ENCODE peak calls at places on chromosome 10, in ten cellular contexts. W, K, V, U, X, B, C, H, F and J are unnamed samples.

GRCh38 chr10:2798340-2798739 is 269.0 kb upstream of the PFKP start:
- DNase-seq in V (no peak), B (no peak), W (no peak), C (no peak), X (no peak), F (no peak), H (no peak), K (no peak), U (no peak), J (no peak)

GRCh38 chr10:79055100-79055782 is 13.5 kb upstream of the ZMIZ1 start:
- DNase-seq in F (no peak), H (no peak), X (no peak), V (no peak), U (no peak), K (no peak), W (no peak), C (no peak), B (no peak), J (no peak)

GRCh38 chr10:24790599-24790998 is 66.9 kb upstream of the ARHGAP21 start:
- DNase-seq in V (no peak), C (no peak), K (no peak), B (no peak), X (no peak), H (no peak), F (no peak), W (no peak), U (no peak), J (no peak)

GRCh38 chr10:114719311-114719710 is 61.2 kb upstream of the ABLIM1 start:
- DNase-seq in W (no peak), K (peak), B (no peak), F (peak), U (no peak), C (no peak), H (peak), V (no peak), X (no peak), J (no peak)

GRCh38 chr10:24344279-24344678 is 135.3 kb downstream of the KIAA1217 start:
- DNase-seq in U (no peak), B (no peak), H (no peak), K (no peak), W (no peak), C (no peak), V (no peak), F (no peak), X (no peak), J (no peak)

GRCh38 chr10:78973901-78974408 is 94.8 kb upstream of the ZMIZ1 start:
- DNase-seq in C (peak), W (peak), H (peak), K (peak), B (peak), U (peak), F (no peak), V (peak), X (no peak), J (peak)

GRCh38 chr10:88216976-88217375 is 353.6 kb downstream of the PTEN start:
- DNase-seq in W (no peak), H (no peak), U (no peak), X (no peak), C (no peak), K (no peak), V (no peak), B (peak), F (peak), J (peak)

GRCh38 chr10:24866615-24867583 is 85.5 kb downstream of the PRTFDC1 start:
- DNase-seq in B (peak), F (peak), C (peak), K (peak), U (no peak), H (peak), V (peak), X (peak), W (peak), J (no peak)

GRCh38 chr10:15370212-15370740 is 813 bp downstream of the FAM171A1 start:
- DNase-seq in X (peak), V (no peak), H (no peak), W (peak), F (peak), U (no peak), K (peak), B (peak), C (peak), J (peak)

GRCh38 chr10:51097546-51097945 is 23.3 kb downstream of the PRKG1 start:
- DNase-seq in C (no peak), W (no peak), V (no peak), X (no peak), H (no peak), B (no peak), U (no peak), K (no peak), F (no peak), J (no peak)

GRCh38 chr10:71805776-71806705 is 32.7 kb upstream of the VSIR start:
- DNase-seq in K (peak), X (no peak), F (peak), H (peak), C (no peak), B (peak), V (no peak), U (peak), W (no peak), J (peak)

GRCh38 chr10:62027841-62028501 is 126.5 kb downstream of the ARID5B start:
- DNase-seq in U (no peak), F (no peak), H (no peak), B (no peak), W (no peak), C (no peak), X (no peak), V (no peak), K (no peak), J (no peak)

GRCh38 chr10:1545524-1545923 is 191.8 kb downstream of the ADARB2 start:
- DNase-seq in H (no peak), V (no peak), U (no peak), K (no peak), C (no peak), F (no peak), W (no peak), X (no peak), B (no peak), J (no peak)

GRCh38 chr10:79269443-79269842 is 77.8 kb upstream of the PPIF start:
- DNase-seq in W (no peak), C (no peak), U (no peak), V (no peak), F (no peak), K (no peak), X (no peak), H (no peak), B (no peak), J (no peak)

DNA sequence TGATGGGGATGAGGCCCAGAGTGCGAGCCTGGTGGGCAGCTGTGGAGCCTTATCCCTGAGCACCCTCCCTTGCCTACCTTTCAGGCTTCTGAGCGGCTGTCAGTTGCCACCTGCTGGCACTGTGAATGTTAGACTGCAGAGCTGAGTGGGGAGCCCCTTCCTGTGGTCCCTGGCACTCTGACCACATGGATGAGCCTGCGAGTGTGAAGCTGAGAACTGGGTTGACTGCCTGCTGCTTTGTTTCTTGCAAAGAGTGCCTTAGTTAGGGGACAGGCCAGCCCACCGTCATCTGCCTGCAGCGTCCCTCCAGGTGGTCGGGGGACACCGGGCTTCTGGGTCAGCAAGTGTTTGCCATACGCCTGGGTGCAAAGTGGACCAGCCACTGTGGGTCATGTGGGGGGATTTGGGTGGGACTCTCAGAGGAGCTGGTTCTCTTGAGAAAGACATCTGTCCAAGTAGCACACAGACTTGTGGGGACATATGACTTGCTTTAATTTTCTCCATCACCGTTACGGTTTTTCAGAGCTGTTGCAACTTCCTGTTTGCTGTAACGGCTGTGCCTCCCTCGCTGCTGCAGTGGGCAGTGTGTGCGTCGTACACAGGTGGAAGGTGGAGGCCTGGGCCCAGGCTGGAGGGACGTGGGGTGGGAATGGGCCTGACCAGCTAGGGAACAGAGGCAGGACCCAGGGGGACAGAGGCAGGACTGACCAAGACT is 13.7 kb downstream of the INPP5A start:
- DNase-seq in H (no peak), F (no peak), W (no peak), K (no peak), U (no peak), B (no peak), C (no peak), V (no peak), X (no peak), J (peak)
- TF ChIP-seq POLR2A in H (no peak), F (no peak), W (no peak), K (no peak), U (no peak), B (no peak), C (no peak), V (no peak), X (no peak), J (no peak)

GRCh38 chr10:76195990-76196389 is 764.6 kb downstream of the LRMDA start:
- DNase-seq in F (no peak), C (no peak), K (no peak), B (no peak), V (no peak), H (no peak), X (no peak), U (no peak), W (no peak), J (no peak)
- TF ChIP-seq POLR2A in F (no peak), C (no peak), K (no peak), B (no peak), V (no peak), H (no peak), X (no peak), U (no peak), W (no peak), J (no peak)

DNA sequence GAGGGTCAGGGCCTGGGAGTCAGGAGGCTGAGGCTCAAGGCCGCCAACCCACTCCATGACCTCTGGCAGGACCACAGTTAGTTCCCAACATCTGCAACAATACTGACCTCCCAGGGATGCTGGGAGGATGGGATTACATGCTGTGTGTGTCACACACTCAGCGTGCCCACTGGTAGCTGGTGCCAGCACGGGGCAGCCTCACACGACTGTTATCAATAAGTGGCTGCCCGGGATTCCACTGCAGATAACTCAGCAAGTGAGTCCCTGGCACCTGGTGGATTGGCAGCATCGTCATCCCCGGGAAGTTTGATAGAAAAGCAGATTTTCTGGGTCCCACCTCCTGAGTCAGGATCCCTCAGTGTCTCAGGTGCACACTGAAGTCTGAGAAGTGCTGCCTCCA is 110.3 kb downstream of the SLIT1 start:
- DNase-seq in W (no peak), V (no peak), K (no peak), F (no peak), H (peak), B (no peak), C (no peak), U (no peak), X (no peak), J (no peak)
- TF ChIP-seq POLR2A in W (no peak), V (no peak), K (no peak), F (no peak), H (no peak), B (no peak), C (no peak), U (no peak), X (no peak), J (no peak)

DNA sequence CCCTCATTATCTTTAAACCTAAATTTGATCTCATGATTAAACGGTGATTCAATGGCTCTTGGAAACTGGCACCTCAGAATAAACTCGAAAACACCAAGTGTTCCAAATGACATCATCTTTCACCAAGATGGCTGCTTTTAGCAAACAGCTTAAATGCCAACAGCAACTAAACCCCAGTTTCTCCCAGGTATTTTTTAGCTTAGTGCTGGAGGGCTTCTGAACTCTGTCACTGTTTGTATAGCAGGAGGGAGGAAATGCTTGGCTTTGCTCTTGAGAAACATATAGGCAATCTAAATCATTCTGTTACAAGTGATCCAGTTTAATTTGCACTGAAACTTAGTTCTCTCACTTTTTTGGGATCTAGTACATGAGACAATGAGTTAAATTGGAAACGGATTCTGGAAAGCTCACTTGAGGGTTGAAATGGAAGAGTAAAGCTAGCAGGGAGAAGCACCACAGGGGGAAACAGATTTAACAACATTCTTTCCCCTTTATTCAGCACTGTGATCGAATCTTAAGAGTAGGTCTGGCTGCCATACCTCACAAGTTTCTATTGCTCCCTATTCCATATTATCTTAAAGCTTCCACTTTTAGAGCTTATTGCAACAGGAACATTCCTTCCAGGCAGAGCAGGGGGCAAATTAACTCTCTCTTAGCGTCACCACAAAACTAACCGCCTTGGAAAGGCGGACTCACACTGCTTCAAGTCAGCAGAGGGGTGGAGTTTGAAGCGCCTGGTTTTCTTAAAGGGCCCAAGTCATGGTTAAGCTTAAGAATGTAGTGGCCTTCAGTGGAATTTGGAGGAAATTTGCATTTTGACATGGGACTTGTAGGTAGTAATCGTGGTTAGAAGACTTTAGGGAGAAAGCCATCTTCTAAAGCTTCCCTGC is 1.8 kb upstream of the CCDC6 start:
- DNase-seq in W (peak), F (peak), K (peak), B (peak), U (peak), V (peak), H (peak), C (peak), X (peak), J (peak)
- TF ChIP-seq POLR2A in W (peak), F (peak), K (peak), B (no peak), U (peak), V (peak), H (peak), C (peak), X (peak), J (peak)

GRCh38 chr10:80900661-80901060 is 363.0 kb downstream of the SH2D4B start:
- DNase-seq in C (no peak), F (no peak), X (no peak), U (no peak), V (no peak), B (no peak), H (no peak), W (no peak), K (no peak), J (no peak)
- TF ChIP-seq POLR2A in C (no peak), F (no peak), X (no peak), U (no peak), V (no peak), B (no peak), H (no peak), W (no peak), K (no peak), J (no peak)

GRCh38 chr10:7410800-7411670 is at the start of gene SFMBT2:
- DNase-seq in B (peak), W (peak), X (peak), U (no peak), C (peak), V (no peak), H (peak), F (peak), K (peak), J (peak)
- TF ChIP-seq POLR2A in B (no peak), W (peak), X (no peak), U (no peak), C (peak), V (peak), H (no peak), F (no peak), K (no peak), J (no peak)

GRCh38 chr10:125719173-125720001 is at the start of gene EDRF1:
- DNase-seq in C (peak), B (peak), H (peak), W (peak), X (peak), V (peak), K (peak), U (peak), F (peak), J (peak)
- TF ChIP-seq POLR2A in C (peak), B (no peak), H (peak), W (peak), X (peak), V (peak), K (peak), U (peak), F (peak), J (peak)

DNA sequence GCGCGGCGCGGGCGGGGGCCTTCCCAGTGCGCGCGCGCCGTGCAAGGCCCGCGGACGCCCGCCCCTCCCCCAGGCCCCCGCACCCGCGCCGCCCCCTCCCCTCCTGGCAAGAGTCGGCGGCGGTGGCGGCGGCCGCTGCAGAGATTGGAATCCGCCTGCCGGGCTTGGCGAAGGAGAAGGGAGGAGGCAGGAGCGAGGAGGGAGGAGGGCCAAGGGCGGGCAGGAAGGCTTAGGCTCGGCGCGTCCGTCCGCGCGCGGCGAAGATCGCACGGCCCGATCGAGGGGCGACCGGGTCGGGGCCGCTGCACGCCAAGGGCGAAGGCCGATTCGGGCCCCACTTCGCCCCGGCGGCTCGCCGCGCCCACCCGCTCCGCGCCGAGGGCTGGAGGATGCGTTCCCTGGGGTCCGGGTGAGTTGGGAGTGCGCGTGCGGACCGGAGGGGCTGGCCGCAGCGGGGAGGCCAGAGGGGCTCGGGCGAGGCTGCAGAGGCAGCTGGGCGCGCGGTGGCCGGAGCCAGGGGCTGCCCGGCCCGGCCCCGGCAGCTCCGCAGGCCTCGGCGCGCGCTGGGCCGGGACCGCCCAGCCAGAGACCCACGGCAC is at the start of gene BMPR1A:
- DNase-seq in C (peak), K (peak), U (no peak), H (no peak), W (no peak), B (no peak), V (no peak), F (no peak), X (no peak), J (no peak)
- TF ChIP-seq POLR2A in C (no peak), K (no peak), U (no peak), H (no peak), W (no peak), B (no peak), V (no peak), F (no peak), X (no peak), J (no peak)

DNA sequence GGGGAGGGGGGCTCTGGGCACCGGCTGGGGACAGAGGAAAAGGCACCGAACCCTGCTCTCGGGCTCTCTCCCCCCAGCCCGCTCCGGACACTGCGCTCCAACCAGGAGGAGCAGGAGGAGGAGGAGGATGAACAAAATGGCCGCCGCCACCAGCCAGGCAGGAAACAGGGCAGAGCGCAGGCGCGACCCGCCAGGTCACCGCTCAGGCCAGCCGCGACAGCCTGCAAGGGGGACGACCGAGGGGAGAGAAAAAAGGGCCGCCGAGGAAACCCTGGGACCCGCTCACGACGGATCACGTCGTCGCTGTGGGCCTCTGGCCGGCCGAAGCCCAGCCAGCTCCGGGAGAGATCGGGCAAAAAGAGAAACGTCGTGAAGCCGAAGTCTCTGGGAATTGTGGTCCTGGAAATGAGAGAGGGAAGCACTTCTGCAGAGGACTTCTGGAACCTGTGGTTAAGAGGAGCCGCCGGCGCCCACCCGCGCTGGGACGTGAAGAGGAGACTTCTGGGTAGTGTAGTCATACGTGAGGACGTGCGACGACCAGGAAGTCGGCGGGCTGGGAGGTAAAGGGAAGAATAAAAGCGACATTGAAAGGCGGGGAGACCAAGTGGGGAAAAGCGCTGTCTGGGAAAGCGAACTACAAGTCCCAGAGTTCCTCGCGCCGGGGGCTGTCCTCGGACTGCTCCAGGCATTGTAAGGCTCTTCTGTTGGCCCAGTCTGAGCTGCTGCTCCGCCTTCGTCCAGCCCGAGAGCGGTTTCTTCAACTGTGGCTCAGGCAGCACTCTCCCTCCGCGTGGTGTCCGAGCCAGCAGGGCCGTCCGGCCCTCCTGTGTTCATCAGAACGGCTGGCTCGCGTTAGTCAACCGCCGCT is at the start of gene TIAL1:
- DNase-seq in B (peak), V (peak), C (peak), H (peak), U (peak), K (peak), X (peak), F (peak), W (peak), J (peak)
- TF ChIP-seq POLR2A in B (no peak), V (peak), C (peak), H (peak), U (peak), K (peak), X (peak), F (peak), W (no peak), J (peak)

GRCh38 chr10:123392182-123392930 is 238.2 kb downstream of the BUB3 start:
- DNase-seq in C (no peak), F (no peak), B (no peak), H (no peak), X (no peak), W (no peak), V (no peak), K (no peak), U (no peak), J (no peak)
- TF ChIP-seq POLR2A in C (no peak), F (no peak), B (no peak), H (no peak), X (no peak), W (no peak), V (no peak), K (no peak), U (no peak), J (no peak)